ENCODE peak calls at places on chromosomes 13 and 19, in seven cellular contexts. O is CD8-positive, alpha-beta T cell; H is psoas muscle; R is tibial artery; J is thoracic aorta; W is gastrocnemius medialis; K is CD4-positive, alpha-beta memory T cell. U is an unnamed sample.

GRCh38 chr19:33905473-33905936 is 108.8 kb downstream of the KCTD15 start:
- DNase-seq in H (peak; percentile 54), R (no peak), O (no peak), K (no peak), J (no peak), W (no peak), U (no peak)

GRCh38 chr13:41196620-41197019 is 2.3 kb upstream of the KBTBD7 start:
- DNase-seq in H (no peak), J (no peak), R (no peak), O (no peak), K (no peak), W (no peak), U (no peak)

GRCh38 chr13:103895835-103896520 is 829.8 kb upstream of the SLC10A2 start:
- DNase-seq in O (no peak), R (no peak), H (no peak), W (no peak), J (no peak), K (no peak), U (no peak)

GRCh38 chr19:18020212-18021067 is 12.5 kb downstream of the ARRDC2 start:
- DNase-seq in H (peak; percentile 99), W (peak; percentile 99), J (peak; percentile 77), O (no peak), R (peak; percentile 99), K (no peak), U (peak; percentile 96)

GRCh38 chr19:32201661-32202060 is 143.7 kb upstream of the ZNF507 start:
- DNase-seq in J (no peak), K (no peak), O (no peak), H (no peak), W (no peak), R (peak; percentile 43), U (no peak)

GRCh38 chr13:87972568-87972967 is 301.4 kb downstream of the SLITRK5 start:
- DNase-seq in K (no peak), H (no peak), R (no peak), O (no peak), J (no peak), W (no peak), U (no peak)

GRCh38 chr19:290539-291521 is at the start of gene PLPP2:
- DNase-seq in K (no peak), R (peak; percentile 54), W (no peak), H (peak; percentile 45), O (no peak), J (no peak), U (no peak)

GRCh38 chr13:40910324-40911050 is 108.6 kb downstream of the ELF1 start:
- DNase-seq in W (no peak), R (no peak), J (no peak), K (no peak), H (no peak), O (no peak), U (no peak)

GRCh38 chr13:110134801-110135200 is 172.2 kb downstream of the COL4A1 start:
- DNase-seq in J (no peak), H (no peak), R (no peak), K (no peak), W (peak; percentile 65), O (no peak), U (peak; percentile 61)

GRCh38 chr13:20332361-20333096 is 100.4 kb upstream of the GJB6 start:
- DNase-seq in O (no peak), J (no peak), R (no peak), W (no peak), H (no peak), K (no peak), U (no peak)

GRCh38 chr13:80296638-80297037 is 44.3 kb downstream of the SPRY2 start:
- DNase-seq in J (no peak), O (no peak), R (no peak), K (no peak), W (no peak), H (no peak), U (no peak)

GRCh38 chr13:111970501-111971155 is 96.3 kb upstream of the SOX1 start:
- DNase-seq in W (no peak), R (no peak), O (no peak), J (no peak), K (no peak), H (no peak), U (no peak)

GRCh38 chr13:66339214-66339613 is 890.9 kb downstream of the PCDH9 start:
- DNase-seq in W (no peak), K (no peak), R (no peak), O (no peak), J (no peak), H (no peak), U (no peak)

GRCh38 chr13:73355134-73355533 is 296.3 kb downstream of the KLF5 start:
- DNase-seq in K (no peak), W (no peak), O (no peak), H (no peak), R (no peak), J (no peak), U (no peak)

GRCh38 chr19:44582581-44583265 is 30.6 kb upstream of the IGSF23 start:
- DNase-seq in H (no peak), J (no peak), W (no peak), R (no peak), K (no peak), O (no peak), U (no peak)

GRCh38 chr19:11102944-11103343 is 13.7 kb downstream of the LDLR start:
- DNase-seq in J (no peak), W (peak; percentile 20), R (no peak), O (no peak), K (no peak), H (no peak), U (peak; percentile 67)

GRCh38 chr19:17846146-17846545 is 1.6 kb downstream of the JAK3 start:
- DNase-seq in R (no peak), H (no peak), J (no peak), O (peak; percentile 37), K (peak; percentile 53), W (no peak), U (no peak)

GRCh38 chr19:11195169-11195568 is 2.2 kb downstream of the KANK2 start:
- DNase-seq in O (no peak), K (no peak), W (no peak), R (no peak), H (peak; percentile 66), J (no peak), U (no peak)

GRCh38 chr19:31285744-31286143 is 63.5 kb downstream of the TSHZ3 start:
- DNase-seq in H (no peak), J (no peak), K (no peak), R (no peak), W (no peak), O (no peak), U (no peak)

GRCh38 chr19:58572818-58573657 is at the start of gene MZF1:
- DNase-seq in J (peak; percentile 100), R (peak; percentile 100), H (peak; percentile 100), O (peak; percentile 99), W (peak; percentile 100), K (peak; percentile 100), U (peak; percentile 100)

GRCh38 chr19:3389876-3390361 is 23.5 kb downstream of the NFIC start:
- DNase-seq in J (no peak), W (peak; percentile 86), H (peak; percentile 82), O (no peak), R (no peak), K (no peak), U (no peak)
- H3K4me1 ChIP-seq in J (peaks cover 34% of the 10 kb centered on the region), W (peaks cover 59% of the 10 kb centered on the region), H (peaks cover 67% of the 10 kb centered on the region), O (no peaks in the 10 kb centered on the region), R (peaks cover 74% of the 10 kb centered on the region), K (no peaks in the 10 kb centered on the region), U (no peaks in the 10 kb centered on the region)

DNA sequence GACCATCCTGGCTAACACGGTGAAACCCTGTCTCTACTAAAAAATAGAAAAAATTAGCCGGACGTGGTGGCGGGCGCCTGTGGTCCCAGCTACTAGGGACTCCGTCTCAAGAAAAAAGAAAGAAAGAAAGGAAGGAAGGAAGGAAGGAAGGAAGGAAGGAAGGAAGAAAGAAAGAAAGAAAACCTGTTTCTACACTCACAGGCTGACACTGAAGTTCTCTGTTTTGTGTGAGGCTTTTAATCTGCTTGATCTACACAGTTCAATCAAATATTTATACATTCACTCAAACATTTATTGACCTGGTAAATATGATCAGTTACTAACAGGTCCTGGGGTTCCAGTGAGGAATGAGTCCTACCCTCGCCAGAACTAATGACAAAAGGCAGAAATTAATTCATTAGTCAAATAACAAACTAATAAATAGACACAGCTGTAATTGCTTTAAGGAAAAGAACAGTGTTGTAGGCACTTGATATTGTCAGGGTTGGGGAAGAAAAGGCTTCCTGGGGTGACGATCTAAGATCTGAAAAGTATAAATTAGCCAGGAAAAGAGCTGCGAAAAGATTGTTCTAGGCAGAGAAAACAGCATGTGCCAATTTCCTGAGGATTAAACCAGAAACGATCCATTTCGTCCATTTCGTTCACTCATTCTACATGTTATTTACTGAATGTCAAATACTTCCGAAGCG is 814 bp upstream of the CHAF1A start:
- DNase-seq in W (no peak), R (no peak), K (peak; percentile 3), O (no peak), H (no peak), J (no peak), U (no peak)
- H3K4me3 ChIP-seq in W (peak overlapping the region; percentile 63), R (peak overlapping the region; percentile 68), K (peak overlapping the region; percentile 46), O (peak overlapping the region; percentile 26), H (peak overlapping the region; percentile 80), J (peak overlapping the region; percentile 81), U (peak overlapping the region; percentile 91)

GRCh38 chr13:21733475-21734311 is 62.8 kb downstream of the FGF9 start:
- DNase-seq in R (no peak), K (no peak), O (no peak), J (no peak), W (no peak), H (no peak), U (no peak)
- H3K4me1 ChIP-seq in R (peaks cover 15% of the 10 kb centered on the region), K (no peaks in the 10 kb centered on the region), O (no peaks in the 10 kb centered on the region), J (no peaks in the 10 kb centered on the region), W (peaks cover 10% of the 10 kb centered on the region), H (peaks cover 4% of the 10 kb centered on the region), U (no peaks in the 10 kb centered on the region)

GRCh38 chr19:7888826-7889217 is 512 bp downstream of the LRRC8E start:
- DNase-seq in O (no peak), H (no peak), R (no peak), K (no peak), J (no peak), W (no peak), U (no peak)

GRCh38 chr19:7883796-7884570 is 4.3 kb upstream of the LRRC8E start:
- DNase-seq in O (no peak), H (no peak), K (no peak), R (no peak), W (no peak), J (no peak), U (no peak)

GRCh38 chr19:7885818-7886217 is 2.5 kb upstream of the LRRC8E start:
- DNase-seq in K (no peak), O (no peak), J (no peak), H (no peak), R (no peak), W (no peak), U (no peak)

GRCh38 chr19:7887408-7888144 is 734 bp upstream of the LRRC8E start:
- DNase-seq in J (no peak), O (no peak), W (no peak), H (no peak), K (no peak), R (no peak), U (no peak)

DNA sequence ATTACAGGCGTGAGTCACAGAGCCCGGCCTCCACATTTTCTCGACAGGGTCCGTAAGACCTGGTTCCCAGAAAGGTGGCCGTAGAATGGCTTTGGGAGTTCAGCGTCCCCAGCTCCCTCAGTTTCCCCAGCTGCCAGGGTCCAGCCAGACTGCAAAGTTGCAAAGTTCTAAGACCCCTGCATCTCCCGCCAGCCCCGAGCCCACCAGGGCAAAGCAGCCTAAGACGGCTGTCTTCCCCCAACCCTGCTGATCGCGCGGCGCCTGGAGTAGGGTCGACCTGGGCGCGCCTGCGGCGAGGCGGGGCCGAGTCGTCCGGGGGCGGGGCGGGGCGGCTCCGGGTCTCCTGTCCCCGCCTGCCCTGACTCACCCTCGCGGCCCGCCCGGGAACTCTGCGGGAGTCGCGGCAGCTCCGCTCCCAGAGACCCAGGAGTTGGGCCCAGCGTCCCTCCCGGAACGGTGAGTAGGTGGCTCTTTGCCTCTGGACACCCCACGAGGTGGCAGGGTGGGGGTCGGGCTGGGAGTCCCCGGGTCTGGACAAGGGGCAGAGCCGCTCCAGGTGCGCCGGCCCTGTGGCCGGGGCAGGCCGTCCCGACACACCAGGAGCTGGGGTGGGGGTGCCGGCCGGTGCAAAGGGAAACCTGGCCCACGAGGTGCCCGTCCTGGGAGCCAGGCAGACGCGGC is at the start of gene LRRC8E:
- DNase-seq in J (no peak), H (no peak), K (no peak), O (no peak), R (no peak), W (no peak), U (no peak)
- H3K4me3 ChIP-seq in J (peak within 1 kb of the TSS; percentile 40), H (peak within 1 kb of the TSS; percentile 22), K (no peak within 1 kb of the TSS), O (no peak within 1 kb of the TSS), R (no peak within 1 kb of the TSS), W (no peak within 1 kb of the TSS), U (peak within 1 kb of the TSS; percentile 49)